ENCODE peak calls at places on chromosomes 13 and 19, in ten cellular contexts. F is activated naive CD8-positive, alpha-beta T cell treated with anti-CD3 and anti-CD28 coated beads for 36 hours; N is SK-N-SH; K is fibroblast of the conjunctiva; W is endodermal cell; Z is dermis microvascular lymphatic vessel endothelial cell; R is anterior cingulate cortex; M is HepG2; V is H4; U is RWPE1. P is an unnamed sample.

GRCh38 chr19:18437481-18438330 is at the start of gene ISYNA1:
- DNase-seq in F (peak), N (peak), K (no peak), W (peak), Z (peak), R (peak), M (peak), V (no peak), U (no peak), P (peak)

GRCh38 chr19:22545751-22546150 is 88.4 kb upstream of the ZNF492 start:
- DNase-seq in F (peak), N (peak), K (no peak), W (peak), Z (peak), R (no peak), M (peak), V (peak), U (no peak), P (no peak)

GRCh38 chr19:56840452-56841193 is at the start of the genes PEG3 and ZIM2:
- DNase-seq in F (no peak), N (peak), K (no peak), W (no peak), Z (no peak), R (peak), M (peak), V (no peak), U (no peak), P (no peak)

GRCh38 chr19:290539-291521 is at the start of gene PLPP2:
- DNase-seq in F (no peak), N (peak), K (no peak), W (peak), Z (peak), R (peak), M (no peak), V (no peak), U (peak), P (peak)

GRCh38 chr13:32947886-32948285 is 68.3 kb upstream of the KL start:
- DNase-seq in F (no peak), N (peak), K (no peak), W (no peak), Z (no peak), R (peak), M (no peak), V (no peak), U (no peak), P (no peak)

GRCh38 chr13:39910833-39911232 is 255.4 kb downstream of the COG6 start:
- DNase-seq in F (no peak), N (no peak), K (peak), W (no peak), Z (no peak), R (no peak), M (no peak), V (no peak), U (no peak), P (no peak)

GRCh38 chr13:51000576-51001260 is 91.1 kb downstream of the RNASEH2B start:
- DNase-seq in F (no peak), N (no peak), K (peak), W (no peak), Z (no peak), R (no peak), M (no peak), V (no peak), U (peak), P (no peak)

GRCh38 chr13:37701972-37702371 is 103.4 kb upstream of the POSTN start:
- DNase-seq in F (no peak), N (no peak), K (peak), W (no peak), Z (peak), R (no peak), M (no peak), V (peak), U (peak), P (no peak)

GRCh38 chr13:38582133-38582532 is 104.7 kb upstream of the FREM2 start:
- DNase-seq in F (no peak), N (peak), K (no peak), W (no peak), Z (peak), R (no peak), M (peak), V (peak), U (peak), P (no peak)

GRCh38 chr13:49374585-49375290 is 69.1 kb downstream of the CAB39L start:
- DNase-seq in F (no peak), N (no peak), K (no peak), W (no peak), Z (no peak), R (no peak), M (no peak), V (peak), U (peak), P (no peak)

GRCh38 chr13:41487222-41487621 is 29.9 kb downstream of the RGCC start:
- DNase-seq in F (no peak), N (no peak), K (no peak), W (no peak), Z (no peak), R (no peak), M (peak), V (no peak), U (no peak), P (no peak)

GRCh38 chr13:73598021-73598712 is 536.0 kb downstream of the KLF12 start:
- DNase-seq in F (no peak), N (no peak), K (no peak), W (no peak), Z (no peak), R (no peak), M (no peak), V (peak), U (peak), P (no peak)

GRCh38 chr13:78610381-78610883 is 7.1 kb upstream of the POU4F1 start:
- DNase-seq in F (no peak), N (no peak), K (no peak), W (no peak), Z (no peak), R (no peak), M (no peak), V (no peak), U (no peak), P (no peak)

GRCh38 chr13:23946067-23946466 is 48.8 kb upstream of the C1QTNF9B start:
- DNase-seq in F (no peak), N (no peak), K (no peak), W (no peak), Z (no peak), R (no peak), M (no peak), V (no peak), U (no peak), P (no peak)

GRCh38 chr13:44132710-44133109 is 240.9 kb upstream of the SERP2 start:
- DNase-seq in F (no peak), N (no peak), K (no peak), W (no peak), Z (peak), R (no peak), M (no peak), V (peak), U (no peak), P (no peak)

GRCh38 chr13:73952683-73953082 is 181.5 kb downstream of the KLF12 start:
- DNase-seq in F (no peak), N (no peak), K (no peak), W (no peak), Z (no peak), R (no peak), M (no peak), V (peak), U (no peak), P (no peak)

GRCh38 chr19:2782936-2783780 is at the start of gene SGTA:
- DNase-seq in F (peak), N (peak), K (peak), W (peak), Z (peak), R (peak), M (peak), V (peak), U (peak), P (peak)

GRCh38 chr19:752652-753517 is 2.0 kb downstream of the MISP start:
- DNase-seq in F (no peak), N (no peak), K (peak), W (no peak), Z (peak), R (no peak), M (peak), V (peak), U (peak), P (no peak)

GRCh38 chr13:47094734-47095434 is 198.0 kb upstream of the HTR2A start:
- DNase-seq in F (no peak), N (no peak), K (no peak), W (peak), Z (no peak), R (no peak), M (no peak), V (no peak), U (no peak), P (no peak)